ENCODE peak calls at places on chromosome 17, in eight cellular contexts. P is mucosa of descending colon; E is GM04504; V is amniotic stem cell; H is astrocyte of the spinal cord; T is CD8-positive, alpha-beta memory T cell; J is psoas muscle; I is HAP-1. U is an unnamed sample.

GRCh38 chr17:66767164-66767933 is 67.6 kb upstream of the CACNG5 start:
- DNase-seq in P (no peak), E (no peak), V (no peak), H (no peak), T (no peak), J (no peak), I (no peak), U (no peak)

GRCh38 chr17:73304971-73305786 is 6.6 kb downstream of the CDC42EP4 start:
- DNase-seq in P (peak; percentile 79), E (peak; percentile 70), V (peak; percentile 84), H (peak; percentile 84), T (no peak), J (peak; percentile 79), I (no peak), U (peak; percentile 78)

GRCh38 chr17:6232768-6233130 is 162.6 kb downstream of the WSCD1 start:
- DNase-seq in P (no peak), E (no peak), V (no peak), H (no peak), T (no peak), J (no peak), I (no peak), U (no peak)

GRCh38 chr17:38333635-38334295 is 10.0 kb downstream of the GPR179 start:
- DNase-seq in P (no peak), E (no peak), V (no peak), H (no peak), T (no peak), J (peak; percentile 61), I (no peak), U (no peak)

GRCh38 chr17:18219016-18219415 is 6.4 kb upstream of the LLGL1 start:
- DNase-seq in P (no peak), E (peak; percentile 25), V (no peak), H (peak; percentile 53), T (no peak), J (peak; percentile 69), I (no peak), U (peak; percentile 63)

GRCh38 chr17:50311483-50311882 is 34.4 kb upstream of the XYLT2 start:
- DNase-seq in P (no peak), E (no peak), V (no peak), H (no peak), T (no peak), J (no peak), I (no peak), U (no peak)

GRCh38 chr17:64377769-64378282 is 12.8 kb downstream of the PECAM1 start:
- DNase-seq in P (no peak), E (no peak), V (no peak), H (peak; percentile 47), T (no peak), J (no peak), I (no peak), U (peak; percentile 60)

GRCh38 chr17:49959183-49959935 is 9.6 kb upstream of the DLX4 start:
- DNase-seq in P (no peak), E (no peak), V (no peak), H (no peak), T (no peak), J (no peak), I (no peak), U (peak; percentile 4)

GRCh38 chr17:1562178-1562643 is 381 bp downstream of the PITPNA start:
- DNase-seq in P (peak; percentile 74), E (no peak), V (no peak), H (peak; percentile 28), T (no peak), J (peak; percentile 80), I (no peak), U (no peak)

GRCh38 chr17:81345211-81346089 is 49.8 kb upstream of the BAHCC1 start:
- DNase-seq in P (peak; percentile 92), E (peak; percentile 83), V (peak; percentile 77), H (peak; percentile 93), T (peak; percentile 34), J (peak; percentile 97), I (peak; percentile 42), U (peak; percentile 87)

U was measured in IMR-90.